ENCODE peak calls at places on chromosomes 11 and 22, in five cellular contexts. One of them, this sample, is unnamed.
A peak's percentile ranks its signal among the peaks of the same experiment; 100 is the strongest.

GRCh38 chr11:4066960-4067359 is 27.6 kb upstream of the RRM1 start:
- DNase-seq in endothelial cell: no peak
- DNase-seq in breast epithelium: no peak
- DNase-seq in nephron progenitor cell: no peak
- DNase-seq in stomach: no peak
- DNase-seq in this sample: no peak

GRCh38 chr22:41557401-41558240 is 3.2 kb upstream of the CSDC2 start:
- DNase-seq in endothelial cell: no peak
- DNase-seq in breast epithelium: no peak
- DNase-seq in nephron progenitor cell: no peak
- DNase-seq in stomach: peak; percentile 78
- DNase-seq in this sample: no peak

GRCh38 chr11:9886595-9886994 is 222.7 kb downstream of the SWAP70 start:
- DNase-seq in endothelial cell: no peak
- DNase-seq in breast epithelium: no peak
- DNase-seq in nephron progenitor cell: no peak
- DNase-seq in stomach: no peak
- DNase-seq in this sample: no peak

GRCh38 chr11:1060410-1060809 is 14.3 kb upstream of the MUC2 start:
- DNase-seq in endothelial cell: no peak
- DNase-seq in breast epithelium: no peak
- DNase-seq in nephron progenitor cell: no peak
- DNase-seq in stomach: no peak
- DNase-seq in this sample: no peak

GRCh38 chr11:94909371-94909820 is 64.0 kb downstream of the CWC15 start:
- DNase-seq in endothelial cell: no peak
- DNase-seq in breast epithelium: no peak
- DNase-seq in nephron progenitor cell: no peak
- DNase-seq in stomach: no peak
- DNase-seq in this sample: no peak

GRCh38 chr11:35579557-35580396 is 38.5 kb upstream of the FJX1 start:
- DNase-seq in endothelial cell: no peak
- DNase-seq in breast epithelium: no peak
- DNase-seq in nephron progenitor cell: no peak
- DNase-seq in stomach: no peak
- DNase-seq in this sample: no peak

GRCh38 chr11:17405232-17406005 is 17.0 kb upstream of the KCNJ11 start:
- DNase-seq in endothelial cell: no peak
- DNase-seq in breast epithelium: peak; percentile 82
- DNase-seq in nephron progenitor cell: peak; percentile 37
- DNase-seq in stomach: peak; percentile 91
- DNase-seq in this sample: no peak

GRCh38 chr11:135033545-135033944 is 621.5 kb upstream of the B3GAT1 start:
- DNase-seq in endothelial cell: peak; percentile 51
- DNase-seq in breast epithelium: no peak
- DNase-seq in nephron progenitor cell: peak; percentile 50
- DNase-seq in stomach: no peak
- DNase-seq in this sample: no peak

GRCh38 chr11:69010964-69011623 is 2.0 kb downstream of the MRGPRF start:
- DNase-seq in endothelial cell: peak; percentile 50
- DNase-seq in breast epithelium: peak; percentile 70
- DNase-seq in nephron progenitor cell: peak; percentile 80
- DNase-seq in stomach: peak; percentile 81
- DNase-seq in this sample: peak; percentile 61

GRCh38 chr11:65559951-65560537 is 1.9 kb upstream of the LTBP3 start:
- DNase-seq in endothelial cell: no peak
- DNase-seq in breast epithelium: no peak
- DNase-seq in nephron progenitor cell: no peak
- DNase-seq in stomach: no peak
- DNase-seq in this sample: no peak

GRCh38 chr11:130213143-130213978 is 53.8 kb downstream of the ST14 start:
- DNase-seq in endothelial cell: peak; percentile 82
- DNase-seq in breast epithelium: peak; percentile 74
- DNase-seq in nephron progenitor cell: peak; percentile 89
- DNase-seq in stomach: peak; percentile 74
- DNase-seq in this sample: peak; percentile 79

GRCh38 chr11:3044004-3044403 is 13.2 kb downstream of the CARS1 start:
- DNase-seq in endothelial cell: no peak
- DNase-seq in breast epithelium: no peak
- DNase-seq in nephron progenitor cell: no peak
- DNase-seq in stomach: no peak
- DNase-seq in this sample: no peak

GRCh38 chr11:72441647-72442267 is 7.4 kb upstream of the CLPB start:
- DNase-seq in endothelial cell: no peak
- DNase-seq in breast epithelium: no peak
- DNase-seq in nephron progenitor cell: no peak
- DNase-seq in stomach: no peak
- DNase-seq in this sample: no peak

GRCh38 chr22:43883719-43884415 is 7.9 kb downstream of the PNPLA5 start:
- DNase-seq in endothelial cell: no peak
- DNase-seq in breast epithelium: peak; percentile 39
- DNase-seq in nephron progenitor cell: no peak
- DNase-seq in stomach: no peak
- DNase-seq in this sample: no peak

GRCh38 chr11:27012254-27012921 is 18.5 kb downstream of the FIBIN start:
- DNase-seq in endothelial cell: no peak
- DNase-seq in breast epithelium: no peak
- DNase-seq in nephron progenitor cell: no peak
- DNase-seq in stomach: no peak
- DNase-seq in this sample: no peak

GRCh38 chr11:90465553-90465952 is 242.7 kb upstream of the CHORDC1 start:
- DNase-seq in endothelial cell: no peak
- DNase-seq in breast epithelium: no peak
- DNase-seq in nephron progenitor cell: no peak
- DNase-seq in stomach: no peak
- DNase-seq in this sample: no peak

GRCh38 chr11:91100432-91100831 is 877.6 kb upstream of the CHORDC1 start:
- DNase-seq in endothelial cell: no peak
- DNase-seq in breast epithelium: no peak
- DNase-seq in nephron progenitor cell: no peak
- DNase-seq in stomach: no peak
- DNase-seq in this sample: no peak

GRCh38 chr11:66915046-66915832 is 42.9 kb downstream of the PC start:
- DNase-seq in endothelial cell: no peak
- DNase-seq in breast epithelium: no peak
- DNase-seq in nephron progenitor cell: no peak
- DNase-seq in stomach: no peak
- DNase-seq in this sample: no peak

GRCh38 chr11:18384157-18384641 is 10.2 kb upstream of the LDHA start:
- DNase-seq in endothelial cell: no peak
- DNase-seq in breast epithelium: peak; percentile 88
- DNase-seq in nephron progenitor cell: peak; percentile 16
- DNase-seq in stomach: peak; percentile 63
- DNase-seq in this sample: no peak

GRCh38 chr11:64643258-64643881 is 52.4 kb downstream of the SLC22A12 start:
- DNase-seq in endothelial cell: no peak
- DNase-seq in breast epithelium: no peak
- DNase-seq in nephron progenitor cell: peak; percentile 55
- DNase-seq in stomach: no peak
- DNase-seq in this sample: no peak

GRCh38 chr11:12430912-12431311 is 53.5 kb downstream of the PARVA start:
- DNase-seq in endothelial cell: no peak
- DNase-seq in breast epithelium: no peak
- DNase-seq in nephron progenitor cell: no peak
- DNase-seq in stomach: peak; percentile 72
- DNase-seq in this sample: no peak

GRCh38 chr11:1128333-1129142 is 29.2 kb upstream of the MUC5AC start:
- DNase-seq in endothelial cell: peak; percentile 3
- DNase-seq in breast epithelium: peak; percentile 45
- DNase-seq in nephron progenitor cell: no peak
- DNase-seq in stomach: peak; percentile 46
- DNase-seq in this sample: peak; percentile 9

DNA sequence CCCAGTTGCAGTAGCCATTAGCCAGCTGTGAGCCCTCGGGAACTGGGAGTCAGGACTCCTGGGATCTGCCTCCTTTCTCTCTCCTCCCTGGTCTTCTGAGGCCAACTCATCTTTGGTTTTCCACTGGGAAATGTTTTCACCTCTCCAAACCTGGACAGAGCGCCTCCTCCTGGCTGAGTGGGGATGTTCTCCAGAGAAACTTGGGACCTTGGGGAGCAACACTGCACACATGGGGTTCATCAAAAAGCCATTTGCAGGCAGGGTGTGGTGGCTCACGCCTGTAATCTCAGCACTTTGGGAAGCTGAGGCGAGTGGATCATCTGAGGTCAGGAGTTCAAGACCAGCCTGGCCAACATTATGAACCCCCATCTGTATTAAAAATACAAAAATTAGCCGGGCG is 145.4 kb downstream of the NECTIN1 start:
- DNase-seq in endothelial cell: no peak
- DNase-seq in breast epithelium: no peak
- DNase-seq in nephron progenitor cell: no peak
- DNase-seq in stomach: no peak
- DNase-seq in this sample: no peak
- TF ChIP-seq CTCF in endothelial cell: peak; percentile 33
- TF ChIP-seq CTCF in breast epithelium: no peak
- TF ChIP-seq CTCF in nephron progenitor cell: peak; percentile 21
- TF ChIP-seq CTCF in stomach: no peak
- TF ChIP-seq CTCF in this sample: peak; percentile 26

DNA sequence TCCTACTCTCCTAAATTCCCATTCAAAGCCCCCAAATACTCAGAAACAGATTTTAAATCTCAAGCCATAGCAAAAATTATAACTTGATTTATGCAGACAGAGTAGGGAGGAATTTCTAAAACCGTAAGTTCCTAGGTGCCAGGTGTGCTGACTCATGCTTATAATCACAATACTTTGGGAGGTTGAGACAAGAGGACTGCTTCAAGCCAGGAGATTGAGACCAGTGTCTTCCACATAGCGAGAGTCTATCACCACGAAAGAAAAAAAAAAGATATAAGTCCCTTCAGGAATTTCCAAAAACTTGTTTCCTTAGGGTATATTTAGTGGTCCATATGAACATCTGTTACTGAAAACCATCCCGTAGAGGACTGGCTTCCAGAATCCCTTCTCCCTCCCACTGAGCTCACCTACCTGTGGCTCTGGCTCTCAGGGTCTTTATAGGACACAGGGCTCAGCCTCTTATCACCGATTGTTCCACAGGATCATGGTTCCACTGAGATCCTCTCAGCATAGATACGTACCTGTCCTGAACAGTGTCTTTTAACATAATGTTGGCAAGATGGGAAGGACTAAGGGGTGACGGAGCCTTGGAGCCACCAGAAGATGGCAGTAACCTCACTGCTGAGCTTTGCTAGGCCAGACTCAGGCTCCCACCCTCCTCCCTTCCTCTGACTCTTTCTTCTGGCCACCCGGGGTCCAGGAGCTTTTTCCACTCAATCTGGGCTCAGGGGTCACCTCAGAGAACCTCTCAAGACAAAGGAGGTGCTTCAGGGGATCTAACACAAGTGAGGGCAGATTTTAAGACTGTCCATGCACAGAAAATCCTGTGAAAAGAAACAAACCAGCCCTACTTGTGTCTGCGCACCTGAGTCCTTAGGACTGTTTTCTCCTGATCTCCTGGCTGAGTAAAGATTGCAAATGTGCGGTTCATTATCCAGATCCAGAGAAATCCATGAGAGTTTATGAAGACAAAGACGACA is 117.5 kb upstream of the TOP3B start:
- DNase-seq in endothelial cell: no peak
- DNase-seq in breast epithelium: no peak
- DNase-seq in nephron progenitor cell: no peak
- DNase-seq in stomach: no peak
- DNase-seq in this sample: no peak
- TF ChIP-seq CTCF in endothelial cell: no peak
- TF ChIP-seq CTCF in breast epithelium: no peak
- TF ChIP-seq CTCF in nephron progenitor cell: no peak
- TF ChIP-seq CTCF in stomach: no peak
- TF ChIP-seq CTCF in this sample: peak; percentile 55

DNA sequence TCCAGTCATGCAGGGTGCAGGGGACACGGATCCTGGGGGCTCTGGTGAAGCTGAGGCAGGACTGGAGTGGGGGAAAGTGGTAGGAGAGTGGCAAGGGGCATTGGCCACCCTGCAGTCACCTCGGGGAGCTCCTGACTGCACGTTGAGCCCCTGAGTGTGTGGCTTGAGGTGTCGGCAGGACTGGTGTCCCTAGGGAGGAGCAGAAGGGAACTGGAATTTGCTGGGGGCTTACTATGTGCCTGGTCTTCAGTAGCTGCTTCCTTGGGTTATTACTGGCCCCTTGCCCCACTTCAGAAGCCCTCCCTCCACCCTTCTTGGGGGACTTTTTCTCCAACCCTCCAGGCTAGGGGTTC is 31.5 kb downstream of the IFT27 start:
- DNase-seq in endothelial cell: no peak
- DNase-seq in breast epithelium: no peak
- DNase-seq in nephron progenitor cell: no peak
- DNase-seq in stomach: no peak
- DNase-seq in this sample: no peak
- TF ChIP-seq CTCF in endothelial cell: no peak
- TF ChIP-seq CTCF in breast epithelium: no peak
- TF ChIP-seq CTCF in nephron progenitor cell: no peak
- TF ChIP-seq CTCF in stomach: no peak
- TF ChIP-seq CTCF in this sample: no peak

GRCh38 chr22:19169002-19169946 is 9.3 kb downstream of the SLC25A1 start:
- DNase-seq in endothelial cell: no peak
- DNase-seq in breast epithelium: no peak
- DNase-seq in nephron progenitor cell: no peak
- DNase-seq in stomach: no peak
- DNase-seq in this sample: no peak

GRCh38 chr22:19167106-19167869 is 11.2 kb downstream of the SLC25A1 start:
- DNase-seq in endothelial cell: no peak
- DNase-seq in breast epithelium: no peak
- DNase-seq in nephron progenitor cell: no peak
- DNase-seq in stomach: no peak
- DNase-seq in this sample: no peak

GRCh38 chr22:19169947-19170318 is 8.6 kb downstream of the SLC25A1 start:
- DNase-seq in endothelial cell: no peak
- DNase-seq in breast epithelium: no peak
- DNase-seq in nephron progenitor cell: no peak
- DNase-seq in stomach: no peak
- DNase-seq in this sample: no peak

GRCh38 chr22:19166421-19166820 is 12.1 kb downstream of the SLC25A1 start:
- DNase-seq in endothelial cell: no peak
- DNase-seq in breast epithelium: no peak
- DNase-seq in nephron progenitor cell: no peak
- DNase-seq in stomach: no peak
- DNase-seq in this sample: no peak

DNA sequence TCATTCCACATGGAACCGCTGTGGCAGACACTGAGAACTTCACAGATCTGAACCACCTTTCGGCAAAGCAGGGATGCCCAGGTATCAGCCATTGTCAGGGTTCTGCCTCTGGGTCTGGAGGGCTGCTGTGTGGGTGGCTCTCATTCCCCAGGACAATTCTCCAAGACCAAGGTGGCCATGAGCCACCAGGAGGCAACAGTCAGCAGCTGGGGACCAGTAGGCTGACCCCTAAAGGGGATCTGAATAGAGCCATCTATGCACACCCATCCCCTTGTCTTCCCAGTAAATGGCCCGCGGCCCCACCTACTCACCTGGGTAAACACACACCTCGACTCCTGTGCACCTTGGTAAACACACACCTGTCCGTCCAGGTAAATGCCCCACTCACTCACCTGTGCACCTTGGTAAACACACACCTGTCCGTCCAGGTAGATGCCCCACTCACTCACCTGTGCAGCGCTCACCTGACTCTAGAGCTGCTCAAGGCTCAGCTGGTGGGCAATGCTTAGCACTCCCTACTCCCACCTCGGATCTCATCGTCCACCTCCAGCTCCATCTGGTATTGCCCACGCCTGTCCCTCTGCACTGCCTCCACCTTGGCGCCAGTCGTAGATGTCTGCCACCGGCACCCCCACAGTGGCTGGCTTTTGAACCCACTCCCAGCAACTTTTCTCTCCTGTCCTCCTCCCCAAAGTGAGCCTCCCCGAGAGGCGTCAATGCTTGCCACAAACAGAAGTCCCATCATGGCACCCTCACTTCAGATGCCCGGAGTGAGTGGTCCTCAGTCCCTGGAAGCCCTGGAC is 10.2 kb downstream of the SLC25A1 start:
- DNase-seq in endothelial cell: no peak
- DNase-seq in breast epithelium: no peak
- DNase-seq in nephron progenitor cell: no peak
- DNase-seq in stomach: no peak
- DNase-seq in this sample: no peak
- TF ChIP-seq CTCF in endothelial cell: no peak
- TF ChIP-seq CTCF in breast epithelium: no peak
- TF ChIP-seq CTCF in nephron progenitor cell: no peak
- TF ChIP-seq CTCF in stomach: no peak
- TF ChIP-seq CTCF in this sample: peak; percentile 32

This sample was measured in progenitor cell of endocrine pancreas.